ENCODE peak calls at places on chromosomes 1 and 21, in eight cellular contexts. One of them, this sample, is unnamed.

GRCh38 chr1:78839704-78840277 is 166.7 kb downstream of the ADGRL4 start:
- DNase-seq in IMR-90: peak; percentile 51
- DNase-seq in breast epithelium: no peak
- DNase-seq in esophagus squamous epithelium: no peak
- DNase-seq in A549: no peak
- DNase-seq in sigmoid colon: no peak
- DNase-seq in Peyer's patch: no peak
- DNase-seq in H1: no peak
- DNase-seq in this sample: no peak

GRCh38 chr1:38204698-38205097 is 158.1 kb upstream of the POU3F1 start:
- DNase-seq in IMR-90: no peak
- DNase-seq in breast epithelium: no peak
- DNase-seq in esophagus squamous epithelium: no peak
- DNase-seq in A549: no peak
- DNase-seq in sigmoid colon: no peak
- DNase-seq in Peyer's patch: no peak
- DNase-seq in H1: no peak
- DNase-seq in this sample: no peak

GRCh38 chr1:12031039-12031980 is 12.0 kb downstream of the MIIP start:
- DNase-seq in IMR-90: peak; percentile 23
- DNase-seq in breast epithelium: no peak
- DNase-seq in esophagus squamous epithelium: no peak
- DNase-seq in A549: peak; percentile 45
- DNase-seq in sigmoid colon: no peak
- DNase-seq in Peyer's patch: peak; percentile 68
- DNase-seq in H1: no peak
- DNase-seq in this sample: peak; percentile 68

GRCh38 chr1:109193653-109194590 is 19.8 kb upstream of the SARS1 start:
- DNase-seq in IMR-90: no peak
- DNase-seq in breast epithelium: no peak
- DNase-seq in esophagus squamous epithelium: no peak
- DNase-seq in A549: peak; percentile 67
- DNase-seq in sigmoid colon: no peak
- DNase-seq in Peyer's patch: peak; percentile 81
- DNase-seq in H1: no peak
- DNase-seq in this sample: peak; percentile 54

GRCh38 chr1:153775432-153776311 is 465 bp downstream of the SLC27A3 start:
- DNase-seq in IMR-90: peak; percentile 50
- DNase-seq in breast epithelium: peak; percentile 79
- DNase-seq in esophagus squamous epithelium: no peak
- DNase-seq in A549: peak; percentile 26
- DNase-seq in sigmoid colon: peak; percentile 90
- DNase-seq in Peyer's patch: peak; percentile 89
- DNase-seq in H1: peak; percentile 70
- DNase-seq in this sample: peak; percentile 60

GRCh38 chr1:26848947-26849774 is 13.8 kb upstream of the SFN start:
- DNase-seq in IMR-90: peak; percentile 90
- DNase-seq in breast epithelium: no peak
- DNase-seq in esophagus squamous epithelium: no peak
- DNase-seq in A549: peak; percentile 84
- DNase-seq in sigmoid colon: no peak
- DNase-seq in Peyer's patch: peak; percentile 96
- DNase-seq in H1: no peak
- DNase-seq in this sample: no peak

GRCh38 chr1:177045156-177045555 is 119.4 kb downstream of the ASTN1 start:
- DNase-seq in IMR-90: no peak
- DNase-seq in breast epithelium: no peak
- DNase-seq in esophagus squamous epithelium: no peak
- DNase-seq in A549: no peak
- DNase-seq in sigmoid colon: no peak
- DNase-seq in Peyer's patch: no peak
- DNase-seq in H1: no peak
- DNase-seq in this sample: no peak

GRCh38 chr1:221776495-221777413 is 34.9 kb upstream of the DUSP10 start:
- DNase-seq in IMR-90: no peak
- DNase-seq in breast epithelium: no peak
- DNase-seq in esophagus squamous epithelium: no peak
- DNase-seq in A549: no peak
- DNase-seq in sigmoid colon: no peak
- DNase-seq in Peyer's patch: no peak
- DNase-seq in H1: no peak
- DNase-seq in this sample: no peak

GRCh38 chr1:164914208-164914607 is 355.2 kb downstream of the PBX1 start:
- DNase-seq in IMR-90: peak; percentile 57
- DNase-seq in breast epithelium: no peak
- DNase-seq in esophagus squamous epithelium: no peak
- DNase-seq in A549: no peak
- DNase-seq in sigmoid colon: no peak
- DNase-seq in Peyer's patch: no peak
- DNase-seq in H1: no peak
- DNase-seq in this sample: no peak

GRCh38 chr21:28714795-28715464 is 277.7 kb downstream of the LTN1 start:
- DNase-seq in IMR-90: peak; percentile 81
- DNase-seq in breast epithelium: no peak
- DNase-seq in esophagus squamous epithelium: no peak
- DNase-seq in A549: no peak
- DNase-seq in sigmoid colon: no peak
- DNase-seq in Peyer's patch: no peak
- DNase-seq in H1: no peak
- DNase-seq in this sample: no peak

GRCh38 chr1:210728437-210729149 is 399.9 kb downstream of the HHAT start:
- DNase-seq in IMR-90: no peak
- DNase-seq in breast epithelium: no peak
- DNase-seq in esophagus squamous epithelium: no peak
- DNase-seq in A549: no peak
- DNase-seq in sigmoid colon: no peak
- DNase-seq in Peyer's patch: no peak
- DNase-seq in H1: no peak
- DNase-seq in this sample: no peak

GRCh38 chr1:42259059-42259738 is 75.8 kb downstream of the FOXJ3 start:
- DNase-seq in IMR-90: peak; percentile 74
- DNase-seq in breast epithelium: no peak
- DNase-seq in esophagus squamous epithelium: no peak
- DNase-seq in A549: no peak
- DNase-seq in sigmoid colon: no peak
- DNase-seq in Peyer's patch: no peak
- DNase-seq in H1: no peak
- DNase-seq in this sample: no peak

DNA sequence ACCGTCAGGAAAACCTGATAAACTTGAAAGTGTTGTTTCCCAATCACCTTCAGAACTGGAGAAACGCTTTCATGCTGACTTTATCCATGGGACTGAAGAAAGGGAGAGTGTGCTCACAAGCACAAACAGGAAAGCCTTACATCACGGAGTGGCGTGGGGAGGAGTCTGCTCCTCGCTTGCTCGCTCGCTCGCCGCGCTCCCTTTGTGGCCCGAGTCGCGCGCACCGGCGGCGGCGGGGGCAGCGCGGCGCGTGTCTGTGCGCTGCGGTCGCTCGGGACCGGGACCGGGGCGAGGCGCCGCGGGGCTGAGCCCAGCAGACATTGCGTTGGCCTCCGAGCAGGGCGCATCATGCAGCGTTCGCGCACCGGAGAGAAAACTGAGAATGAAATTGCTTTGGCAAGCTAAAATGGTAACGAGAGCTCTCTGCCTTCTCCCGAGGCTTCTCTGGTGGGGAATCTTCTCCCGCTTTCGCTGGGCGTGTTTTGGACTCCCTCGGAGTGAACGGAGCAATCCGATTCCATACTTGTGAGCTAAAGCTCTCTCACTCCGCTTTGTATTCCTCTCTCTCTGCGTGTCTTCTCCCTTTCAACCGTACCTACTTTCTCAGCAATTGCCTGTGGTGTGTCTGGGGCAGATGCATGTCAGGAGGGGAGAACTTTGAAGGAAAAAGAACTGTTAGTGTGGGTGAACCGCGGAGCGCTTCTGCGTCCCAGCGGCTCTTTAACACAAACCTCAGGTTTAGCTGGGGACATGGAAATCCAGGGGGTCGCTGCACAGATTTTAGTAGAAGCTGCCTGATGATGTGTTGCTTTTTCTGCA is at the start of gene RGL1:
- DNase-seq in IMR-90: peak; percentile 75
- DNase-seq in breast epithelium: peak; percentile 73
- DNase-seq in esophagus squamous epithelium: no peak
- DNase-seq in A549: peak; percentile 25
- DNase-seq in sigmoid colon: peak; percentile 94
- DNase-seq in Peyer's patch: peak; percentile 74
- DNase-seq in H1: no peak
- DNase-seq in this sample: peak; percentile 37
- TF ChIP-seq POLR2A in IMR-90: peak; percentile 45
- TF ChIP-seq POLR2A in breast epithelium: no peak
- TF ChIP-seq POLR2A in esophagus squamous epithelium: no peak
- TF ChIP-seq POLR2A in A549: peak; percentile 55
- TF ChIP-seq POLR2A in sigmoid colon: peak; percentile 22
- TF ChIP-seq POLR2A in Peyer's patch: peak; percentile 24
- TF ChIP-seq POLR2A in H1: no peak
- TF ChIP-seq POLR2A in this sample: peak; percentile 77

DNA sequence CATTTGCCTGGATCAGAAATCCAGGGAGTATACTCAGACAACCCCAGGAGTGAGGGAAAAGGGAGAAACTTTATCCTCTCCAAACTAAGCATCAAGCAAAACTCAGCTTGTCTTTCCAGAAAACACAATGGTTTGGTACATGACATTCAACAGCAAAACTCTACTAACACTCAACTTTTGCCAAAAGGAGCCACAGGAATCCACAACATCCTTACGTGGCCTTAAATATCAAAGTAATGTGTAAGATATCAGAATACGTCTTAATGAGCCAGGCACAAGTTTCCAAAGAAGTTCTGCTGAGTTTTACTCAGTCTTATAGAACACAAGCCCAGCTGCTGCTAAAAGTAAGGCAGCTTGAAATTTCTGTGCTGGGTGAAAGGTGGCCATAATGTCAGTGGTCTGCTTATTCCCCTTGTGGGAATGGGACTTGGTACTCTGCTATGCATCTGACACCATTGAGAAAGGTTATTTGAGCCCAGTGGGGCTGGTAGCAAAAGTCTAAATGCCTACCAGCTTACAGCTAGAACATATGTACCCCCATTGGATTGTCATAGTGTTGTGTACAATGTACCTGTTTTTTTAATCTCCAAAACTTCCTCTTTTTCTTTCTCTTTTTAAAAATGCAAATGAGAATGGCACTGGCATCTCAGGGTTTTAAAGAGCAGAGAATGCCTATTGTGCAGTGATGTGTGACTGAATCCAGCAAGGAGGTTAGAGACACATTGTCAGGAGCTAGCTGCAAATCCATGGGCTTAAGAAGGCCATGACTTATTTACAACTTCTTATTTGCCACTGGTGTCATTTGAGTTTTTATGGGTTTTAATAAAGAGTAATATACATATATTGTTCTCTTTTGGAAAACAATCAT is 62.0 kb upstream of the ST6GALNAC3 start:
- DNase-seq in IMR-90: peak; percentile 2
- DNase-seq in breast epithelium: no peak
- DNase-seq in esophagus squamous epithelium: no peak
- DNase-seq in A549: no peak
- DNase-seq in sigmoid colon: no peak
- DNase-seq in Peyer's patch: no peak
- DNase-seq in H1: no peak
- DNase-seq in this sample: no peak
- TF ChIP-seq POLR2A in IMR-90: no peak
- TF ChIP-seq POLR2A in breast epithelium: no peak
- TF ChIP-seq POLR2A in esophagus squamous epithelium: no peak
- TF ChIP-seq POLR2A in A549: no peak
- TF ChIP-seq POLR2A in sigmoid colon: no peak
- TF ChIP-seq POLR2A in Peyer's patch: no peak
- TF ChIP-seq POLR2A in H1: no peak
- TF ChIP-seq POLR2A in this sample: no peak

DNA sequence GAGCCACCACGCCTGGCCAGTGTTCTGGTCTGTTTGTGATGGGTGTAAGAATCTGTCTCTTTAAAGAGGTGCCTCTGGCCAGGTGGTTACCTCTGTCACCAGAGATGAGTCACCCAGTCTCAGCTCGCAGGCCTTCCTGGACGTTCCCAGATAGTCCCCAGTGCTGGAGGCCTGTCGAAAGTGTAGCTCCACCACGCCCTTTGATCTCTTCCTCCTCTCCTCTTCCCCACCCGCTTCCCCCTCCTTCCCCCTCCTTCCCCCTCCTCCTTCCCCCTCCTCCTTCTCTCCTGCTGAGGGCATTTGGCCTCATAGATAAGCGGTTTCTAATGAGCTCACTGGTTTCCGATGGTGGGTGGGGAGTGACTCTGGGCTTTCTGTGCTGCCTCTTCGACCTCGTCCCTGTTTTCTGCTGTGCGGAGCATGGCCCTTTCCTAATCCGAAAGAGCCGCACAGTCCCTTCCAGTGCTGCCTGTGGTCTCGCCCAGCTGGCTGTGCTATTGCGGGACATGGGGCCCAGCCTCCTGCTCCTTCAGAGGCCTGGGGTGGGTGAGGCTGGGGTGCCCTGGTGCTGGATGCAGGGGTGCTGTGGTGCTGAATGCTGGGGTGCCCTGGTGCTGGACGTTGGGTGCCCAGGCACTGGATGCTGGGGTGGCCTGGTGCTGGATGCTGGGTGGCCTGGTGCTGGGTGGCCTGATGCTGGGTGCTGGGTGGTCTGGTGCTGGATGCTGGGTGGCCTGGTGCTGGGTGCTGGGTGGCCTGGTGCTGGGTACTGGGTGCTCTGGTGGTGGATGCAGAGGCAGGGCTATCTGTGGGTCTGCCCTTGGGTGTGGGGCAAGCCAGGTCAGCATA is 19.2 kb downstream of the AGPAT3 start:
- DNase-seq in IMR-90: no peak
- DNase-seq in breast epithelium: peak; percentile 50
- DNase-seq in esophagus squamous epithelium: no peak
- DNase-seq in A549: no peak
- DNase-seq in sigmoid colon: no peak
- DNase-seq in Peyer's patch: peak; percentile 90
- DNase-seq in H1: no peak
- DNase-seq in this sample: no peak
- TF ChIP-seq POLR2A in IMR-90: no peak
- TF ChIP-seq POLR2A in breast epithelium: no peak
- TF ChIP-seq POLR2A in esophagus squamous epithelium: no peak
- TF ChIP-seq POLR2A in A549: no peak
- TF ChIP-seq POLR2A in sigmoid colon: no peak
- TF ChIP-seq POLR2A in Peyer's patch: no peak
- TF ChIP-seq POLR2A in H1: no peak
- TF ChIP-seq POLR2A in this sample: no peak

DNA sequence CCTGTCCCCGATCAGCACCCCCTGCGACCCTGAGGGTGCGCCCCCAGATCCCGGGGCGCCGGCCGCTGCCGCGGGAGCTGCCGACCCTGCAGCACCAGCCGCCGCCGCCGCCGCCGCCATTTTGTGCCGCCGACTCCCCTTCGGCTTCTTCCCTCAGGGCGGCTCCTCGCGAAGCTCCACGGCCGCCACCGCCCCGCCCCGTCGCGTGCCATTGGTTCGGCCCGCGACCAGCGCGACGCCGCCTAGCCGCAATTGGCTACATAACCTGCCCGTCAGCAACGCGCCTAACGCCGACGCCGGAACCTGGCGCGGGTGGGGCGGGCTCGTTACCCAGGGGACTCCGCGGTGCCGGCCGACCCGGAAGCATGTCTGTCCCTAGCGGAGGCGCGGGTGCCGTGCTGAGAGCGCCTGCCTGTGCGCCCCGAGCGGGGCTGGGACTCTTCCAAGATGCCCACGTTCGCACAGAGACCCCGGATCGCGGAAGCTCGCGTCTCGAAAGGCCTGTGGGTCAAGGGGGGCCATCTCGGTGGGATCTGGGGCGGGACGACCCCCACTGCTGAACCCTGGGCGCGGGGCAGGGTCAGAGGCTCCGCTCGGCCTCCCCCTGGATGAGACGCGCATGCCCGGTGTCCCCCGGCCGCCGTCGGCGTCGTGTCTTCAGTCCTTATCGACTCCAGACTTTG is at the start of gene CCNL2:
- DNase-seq in IMR-90: peak; percentile 97
- DNase-seq in breast epithelium: peak; percentile 97
- DNase-seq in esophagus squamous epithelium: peak; percentile 94
- DNase-seq in A549: peak; percentile 83
- DNase-seq in sigmoid colon: peak; percentile 99
- DNase-seq in Peyer's patch: peak; percentile 99
- DNase-seq in H1: peak; percentile 94
- DNase-seq in this sample: peak; percentile 98
- TF ChIP-seq POLR2A in IMR-90: peak; percentile 51
- TF ChIP-seq POLR2A in breast epithelium: no peak
- TF ChIP-seq POLR2A in esophagus squamous epithelium: no peak
- TF ChIP-seq POLR2A in A549: peak; percentile 60
- TF ChIP-seq POLR2A in sigmoid colon: peak; percentile 23
- TF ChIP-seq POLR2A in Peyer's patch: peak; percentile 78
- TF ChIP-seq POLR2A in H1: peak; percentile 66
- TF ChIP-seq POLR2A in this sample: peak; percentile 90

This sample was measured in GM12892.